ENCODE peak calls at places on chromosomes 5 and 9, in ten cellular contexts. F is fibroblast of pulmonary artery, Q is HFFc6, N is OCI-LY7, J is PC-3, K is heart right ventricle, B is epithelial cell of esophagus, A is body of pancreas, C is glutamatergic neuron, U is kidney. P is an unnamed sample.

GRCh38 chr5:41368158-41368557 is 142.2 kb downstream of the PLCXD3 start:
- DNase-seq in U (no peak), C (no peak), K (no peak), F (peak; percentile 50), A (no peak), Q (peak; percentile 6), J (peak; percentile 34), N (no peak), B (no peak), P (no peak)

GRCh38 chr5:2201011-2201410 is 318.3 kb upstream of the IRX4 start:
- DNase-seq in Q (no peak), C (no peak), U (no peak), A (no peak), K (no peak), F (no peak), N (no peak), B (no peak), J (no peak), P (no peak)

GRCh38 chr5:72749362-72749997 is 67.0 kb upstream of the TNPO1 start:
- DNase-seq in A (no peak), U (no peak), F (no peak), Q (no peak), N (no peak), B (no peak), J (no peak), K (no peak), C (peak; percentile 42), P (no peak)

GRCh38 chr9:134593756-134594375 is 47.7 kb upstream of the COL5A1 start:
- DNase-seq in J (no peak), B (no peak), Q (no peak), U (no peak), C (no peak), K (no peak), N (no peak), F (no peak), A (no peak), P (no peak)

GRCh38 chr9:91085499-91086291 is 276.0 kb downstream of the AUH start:
- DNase-seq in C (no peak), A (no peak), J (no peak), Q (no peak), F (peak; percentile 48), K (no peak), N (no peak), B (peak; percentile 47), U (no peak), P (no peak)

GRCh38 chr5:72238712-72239445 is 81.2 kb downstream of the MRPS27 start:
- DNase-seq in A (no peak), Q (no peak), K (no peak), N (no peak), B (no peak), C (no peak), F (no peak), U (no peak), J (no peak), P (no peak)

GRCh38 chr5:17343675-17344074 is 126.2 kb downstream of the BASP1 start:
- DNase-seq in F (peak; percentile 86), U (no peak), C (no peak), Q (peak; percentile 55), N (no peak), K (no peak), J (peak; percentile 89), A (no peak), B (peak; percentile 90), P (no peak)

GRCh38 chr5:68382640-68383039 is 167.1 kb downstream of the PIK3R1 start:
- DNase-seq in F (peak; percentile 23), C (no peak), A (no peak), Q (no peak), B (peak; percentile 74), J (no peak), K (no peak), U (no peak), N (no peak), P (no peak)

GRCh38 chr9:75087824-75088645 is at the start of the genes NMRK1 and OSTF1:
- DNase-seq in C (peak; percentile 96), U (peak; percentile 98), B (peak; percentile 98), K (peak; percentile 97), A (peak; percentile 97), N (peak; percentile 97), J (peak; percentile 91), Q (peak; percentile 95), F (peak; percentile 97), P (peak; percentile 69)

GRCh38 chr9:75089369-75089766 is 1.1 kb downstream of the OSTF1 start:
- DNase-seq in J (no peak), B (no peak), N (no peak), K (no peak), C (no peak), F (no peak), U (no peak), A (no peak), Q (no peak), P (no peak)

GRCh38 chr9:75090579-75090978 is 2.3 kb downstream of the OSTF1 start:
- DNase-seq in N (no peak), U (no peak), Q (no peak), K (no peak), C (no peak), J (no peak), A (no peak), F (no peak), B (no peak), P (no peak)

GRCh38 chr9:75087279-75087823 is 604 bp downstream of the NMRK1 start:
- DNase-seq in U (no peak), J (peak; percentile 31), B (peak; percentile 59), Q (peak; percentile 56), K (no peak), N (peak; percentile 75), C (peak; percentile 62), F (peak; percentile 63), A (peak; percentile 70), P (no peak)

GRCh38 chr9:75088646-75089368 is 493 bp downstream of the OSTF1 start:
- DNase-seq in N (peak; percentile 76), U (peak; percentile 83), K (peak; percentile 75), C (peak; percentile 41), J (peak; percentile 58), B (peak; percentile 90), A (peak; percentile 83), F (peak; percentile 69), Q (peak; percentile 65), P (no peak)
- TF ChIP-seq CTCF in N (no peak), U (peak; percentile 13), K (peak; percentile 32), C (no peak), J (no peak), B (peak; percentile 42), A (no peak), F (peak; percentile 48), Q (peak; percentile 72), P (no peak)

DNA sequence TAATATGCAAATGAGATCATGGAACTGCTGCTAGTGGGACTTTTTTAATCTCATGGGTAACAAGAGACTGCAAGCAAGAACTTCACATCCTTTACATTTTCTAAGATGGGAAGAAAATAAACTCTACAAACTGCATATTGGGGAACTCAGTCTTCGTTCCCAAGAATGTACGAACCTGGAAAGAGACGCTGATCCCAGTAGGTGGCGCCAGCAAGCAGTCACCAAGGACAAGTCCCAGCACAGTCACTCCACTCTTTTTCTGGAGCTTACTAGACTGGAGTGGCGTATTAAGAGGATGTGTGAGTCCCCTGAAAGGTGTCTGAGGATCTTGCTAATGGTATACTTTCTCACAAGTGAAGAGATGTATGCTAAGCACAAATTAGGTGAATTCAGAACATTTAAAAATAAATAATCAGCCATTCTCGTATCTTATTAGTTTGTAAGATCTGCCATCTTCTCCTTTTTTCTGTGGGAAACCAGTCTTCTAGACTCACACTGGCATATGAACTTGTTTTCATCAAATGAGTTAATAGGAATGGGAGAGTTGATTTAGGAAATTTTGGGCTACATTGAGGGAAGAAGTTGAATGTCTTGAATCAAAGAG is 16.0 kb upstream of the PUM3 start:
- DNase-seq in J (peak; percentile 65), A (peak; percentile 77), K (peak; percentile 39), N (peak; percentile 54), Q (peak; percentile 48), B (peak; percentile 76), F (peak; percentile 74), U (peak; percentile 72), C (peak; percentile 85), P (peak; percentile 24)
- TF ChIP-seq CTCF in J (peak; percentile 78), A (no peak), K (peak; percentile 80), N (peak; percentile 92), Q (peak; percentile 87), B (peak; percentile 95), F (no peak), U (peak; percentile 49), C (peak; percentile 75), P (no peak)

DNA sequence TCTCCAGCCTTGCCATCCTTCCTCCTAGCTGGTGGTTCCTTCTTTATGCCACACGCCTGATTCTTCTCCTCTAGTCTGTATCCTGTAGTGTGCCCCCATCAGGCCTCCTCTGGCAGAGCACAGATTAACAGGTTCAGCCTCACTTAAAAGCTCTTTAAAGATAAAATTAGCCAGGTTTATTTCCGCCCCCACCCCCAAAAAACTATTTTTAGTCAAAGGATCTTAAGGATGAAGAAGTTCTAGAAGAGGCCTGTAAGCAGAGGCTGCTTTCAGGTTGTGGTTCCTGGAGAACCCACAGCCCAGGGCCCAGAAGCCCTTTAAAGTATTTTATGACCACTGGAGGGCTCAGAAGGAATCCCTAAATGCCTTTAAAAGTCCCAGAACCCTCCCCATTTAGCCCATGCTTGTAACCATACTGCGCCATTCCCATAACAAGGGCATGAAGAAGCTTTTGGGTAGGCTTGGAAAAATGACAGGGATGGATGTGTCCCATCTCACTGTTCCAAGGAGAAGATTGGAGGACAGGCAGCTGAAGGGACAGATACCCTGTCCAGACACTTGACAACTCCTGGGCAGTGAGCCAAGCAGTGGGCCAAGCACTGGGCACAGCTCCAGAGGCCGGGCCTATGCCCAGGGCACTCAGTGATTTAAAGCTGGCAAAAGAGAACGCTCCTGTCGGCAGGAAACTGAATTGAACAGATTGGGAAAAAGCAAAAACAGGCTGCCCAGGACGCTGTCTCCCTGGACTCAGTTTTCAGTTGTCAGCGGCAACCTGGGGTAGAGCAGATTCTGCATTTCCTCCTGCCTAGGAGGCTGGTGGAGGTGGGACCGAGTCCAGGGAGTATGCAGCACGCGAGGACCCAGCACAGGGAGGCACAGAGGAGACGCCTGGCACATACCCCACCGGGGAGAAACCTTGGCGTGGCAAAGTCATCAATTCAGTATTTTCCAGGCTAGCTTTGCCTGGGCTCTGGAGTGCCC is 106.3 kb upstream of the SSBP2 start:
- DNase-seq in Q (no peak), A (peak; percentile 83), K (peak; percentile 83), C (no peak), B (peak; percentile 40), N (peak; percentile 60), F (peak; percentile 21), U (peak; percentile 81), J (peak; percentile 57), P (peak; percentile 28)
- TF ChIP-seq CTCF in Q (peak; percentile 35), A (peak; percentile 10), K (peak; percentile 34), C (peak; percentile 30), B (peak; percentile 51), N (peak; percentile 91), F (peak; percentile 25), U (no peak), J (peak; percentile 44), P (no peak)

GRCh38 chr9:77763566-77763965 is 115.4 kb upstream of the GNA14 start:
- DNase-seq in C (no peak), U (no peak), J (no peak), F (no peak), A (no peak), N (no peak), Q (no peak), K (no peak), B (no peak), P (no peak)

GRCh38 chr9:77766587-77766986 is 118.5 kb upstream of the GNA14 start:
- DNase-seq in C (no peak), N (no peak), K (no peak), F (no peak), B (no peak), J (no peak), A (no peak), Q (no peak), U (no peak), P (no peak)

GRCh38 chr9:77765781-77766259 is 117.7 kb upstream of the GNA14 start:
- DNase-seq in A (no peak), K (no peak), Q (no peak), C (no peak), N (no peak), U (no peak), J (no peak), F (no peak), B (no peak), P (no peak)

GRCh38 chr9:77769246-77769645 is 121.1 kb upstream of the GNA14 start:
- DNase-seq in B (no peak), Q (no peak), A (no peak), K (no peak), C (no peak), N (no peak), U (no peak), J (no peak), F (peak; percentile 26), P (no peak)

GRCh38 chr9:77764894-77765780 is 117.0 kb upstream of the GNA14 start:
- DNase-seq in U (no peak), C (no peak), K (no peak), A (no peak), B (peak; percentile 59), Q (peak; percentile 53), N (peak; percentile 9), F (peak; percentile 86), J (peak; percentile 70), P (no peak)
- TF ChIP-seq CTCF in U (peak; percentile 14), C (peak; percentile 57), K (peak; percentile 49), A (no peak), B (peak; percentile 52), Q (peak; percentile 87), N (peak; percentile 75), F (peak; percentile 74), J (peak; percentile 78), P (no peak)

P was measured in omental fat pad.